ENCODE peak calls at places on chromosomes 16 and 17, in four cellular contexts. V, I, G and L are unnamed samples.

GRCh38 chr16:30185141-30185682 is 1.8 kb downstream of the CORO1A start:
- DNase-seq in V (no peak), I (no peak), G (no peak), L (no peak)

GRCh38 chr17:13374203-13375143 is 227.3 kb downstream of the HS3ST3A1 start:
- DNase-seq in V (no peak), I (no peak), G (no peak), L (no peak)

GRCh38 chr16:51685498-51685897 is 534.4 kb upstream of the SALL1 start:
- DNase-seq in V (no peak), I (no peak), G (no peak), L (no peak)

GRCh38 chr16:79994413-79994812 is 393.9 kb upstream of the MAF start:
- DNase-seq in V (no peak), I (no peak), G (no peak), L (no peak)

GRCh38 chr17:1590031-1590746 is 27.6 kb upstream of the PITPNA start:
- DNase-seq in V (no peak), I (peak), G (peak), L (no peak)

GRCh38 chr17:57655564-57655963 is 89.5 kb downstream of the CCDC182 start:
- DNase-seq in V (no peak), I (no peak), G (no peak), L (no peak)

GRCh38 chr17:29710891-29711418 is 88.2 kb upstream of the CORO6 start:
- DNase-seq in V (no peak), I (peak), G (no peak), L (no peak)

GRCh38 chr16:10827691-10828341 is 9.2 kb upstream of the TVP23A start:
- DNase-seq in V (no peak), I (peak), G (peak), L (no peak)

GRCh38 chr17:81705518-81706231 is 2.5 kb downstream of the MRPL12 start:
- DNase-seq in V (no peak), I (no peak), G (no peak), L (no peak)

GRCh38 chr16:28280881-28281836 is 11.2 kb upstream of the SBK1 start:
- DNase-seq in V (no peak), I (no peak), G (no peak), L (no peak)

GRCh38 chr16:58047557-58048348 is 22.2 kb downstream of the MMP15 start:
- DNase-seq in V (no peak), I (no peak), G (no peak), L (no peak)

GRCh38 chr16:84543931-84544776 is 39.7 kb upstream of the MEAK7 start:
- DNase-seq in V (peak), I (no peak), G (no peak), L (no peak)

GRCh38 chr16:17379121-17379571 is 91.6 kb downstream of the XYLT1 start:
- DNase-seq in V (no peak), I (peak), G (no peak), L (no peak)

GRCh38 chr17:80474231-80474932 is 2.0 kb downstream of the NPTX1 start:
- DNase-seq in V (no peak), I (no peak), G (no peak), L (no peak)

GRCh38 chr17:77318491-77319210 is 177.9 kb downstream of the SEC14L1 start:
- DNase-seq in V (no peak), I (no peak), G (no peak), L (no peak)

GRCh38 chr16:5412721-5413120 is 315.1 kb upstream of the EEF2KMT start:
- DNase-seq in V (no peak), I (no peak), G (no peak), L (no peak)

GRCh38 chr16:86968866-86969265 is 348.3 kb downstream of the C16orf95 start:
- DNase-seq in V (no peak), I (no peak), G (no peak), L (no peak)

GRCh38 chr17:81438024-81438664 is 42.9 kb downstream of the BAHCC1 start:
- DNase-seq in V (no peak), I (no peak), G (no peak), L (no peak)

GRCh38 chr17:57511475-57512123 is 233.5 kb downstream of the CCDC182 start:
- DNase-seq in V (no peak), I (no peak), G (no peak), L (no peak)

GRCh38 chr16:14608604-14609003 is 21.5 kb downstream of the PARN start:
- DNase-seq in V (no peak), I (no peak), G (no peak), L (no peak)

GRCh38 chr17:34840758-34841157 is 120.5 kb downstream of the CCT6B start:
- DNase-seq in V (no peak), I (no peak), G (no peak), L (no peak)

GRCh38 chr16:86982347-86982596 is 334.9 kb downstream of the C16orf95 start:
- DNase-seq in V (no peak), I (no peak), G (no peak), L (no peak)

GRCh38 chr17:4362141-4362540 is 4.3 kb downstream of the UBE2G1 start:
- DNase-seq in V (peak), I (no peak), G (no peak), L (no peak)

GRCh38 chr16:26133401-26133800 is 441.6 kb downstream of the HS3ST4 start:
- DNase-seq in V (no peak), I (no peak), G (no peak), L (no peak)

GRCh38 chr17:30433514-30433913 is 43.7 kb upstream of the GOSR1 start:
- DNase-seq in V (no peak), I (peak), G (peak), L (no peak)

GRCh38 chr17:39643271-39643670 is 6.3 kb downstream of the STARD3 start:
- DNase-seq in V (no peak), I (no peak), G (no peak), L (no peak)

GRCh38 chr17:73201215-73202069 is 8.6 kb downstream of the COG1 start:
- DNase-seq in V (no peak), I (no peak), G (no peak), L (no peak)

GRCh38 chr17:66971249-66971648 is 6.7 kb downstream of the CACNG4 start:
- DNase-seq in V (no peak), I (no peak), G (no peak), L (no peak)

GRCh38 chr17:28726396-28726911 is 421 bp upstream of the TLCD1 start:
- DNase-seq in V (no peak), I (no peak), G (no peak), L (peak)

GRCh38 chr16:58430718-58431117 is 38.4 kb downstream of the GINS3 start:
- DNase-seq in V (no peak), I (no peak), G (no peak), L (no peak)

GRCh38 chr16:17171250-17172143 is 299.3 kb downstream of the XYLT1 start:
- DNase-seq in V (no peak), I (no peak), G (no peak), L (no peak)

GRCh38 chr17:80419255-80419654 is 4.3 kb downstream of the ENDOV start:
- DNase-seq in V (no peak), I (no peak), G (no peak), L (no peak)

GRCh38 chr17:50840311-50840851 is 5.0 kb downstream of the WFIKKN2 start:
- DNase-seq in V (no peak), I (no peak), G (no peak), L (no peak)

GRCh38 chr17:32833076-32833475 is 43.8 kb downstream of the MYO1D start:
- DNase-seq in V (no peak), I (no peak), G (no peak), L (no peak)